ENCODE peak calls at places on chromosomes 5 and 9, in eight cellular contexts. U, Q, V, T, W, E, D and I are unnamed samples.

GRCh38 chr5:10757043-10757442 is 4.0 kb downstream of the DAP start:
- DNase-seq in U (no peak), Q (no peak), V (no peak), T (no peak), W (no peak), E (no peak), D (no peak), I (no peak)

GRCh38 chr9:121885345-121885901 is 207.7 kb downstream of the TTLL11 start:
- DNase-seq in U (no peak), Q (no peak), V (no peak), T (no peak), W (no peak), E (no peak), D (no peak), I (no peak)

GRCh38 chr5:32312194-32312681 is 501 bp downstream of the MTMR12 start:
- DNase-seq in U (peak), Q (peak), V (peak), T (peak), W (peak), E (no peak), D (no peak), I (no peak)

GRCh38 chr5:139458580-139459407 is 3.7 kb downstream of the ECSCR start:
- DNase-seq in U (no peak), Q (no peak), V (peak), T (no peak), W (no peak), E (no peak), D (no peak), I (no peak)

GRCh38 chr9:133889498-133890301 is 102.4 kb downstream of the VAV2 start:
- DNase-seq in U (no peak), Q (no peak), V (no peak), T (peak), W (no peak), E (no peak), D (peak), I (no peak)

GRCh38 chr9:128841704-128842492 is 12.3 kb upstream of the SPOUT1 start:
- DNase-seq in U (no peak), Q (no peak), V (no peak), T (no peak), W (no peak), E (no peak), D (no peak), I (no peak)

GRCh38 chr9:120257483-120257882 is 322.5 kb downstream of the CDK5RAP2 start:
- DNase-seq in U (no peak), Q (no peak), V (no peak), T (no peak), W (no peak), E (peak), D (peak), I (no peak)

GRCh38 chr5:139698461-139699146 is 50.5 kb downstream of the CXXC5 start:
- DNase-seq in U (no peak), Q (no peak), V (peak), T (peak), W (peak), E (no peak), D (peak), I (peak)

GRCh38 chr5:173053041-173053440 is 3.1 kb upstream of the CREBRF start:
- DNase-seq in U (no peak), Q (no peak), V (no peak), T (no peak), W (no peak), E (no peak), D (no peak), I (no peak)

GRCh38 chr5:132526290-132526973 is 16.9 kb downstream of the IL5 start:
- DNase-seq in U (no peak), Q (peak), V (no peak), T (no peak), W (no peak), E (no peak), D (no peak), I (no peak)

GRCh38 chr9:91995000-91995399 is 45.0 kb upstream of the ROR2 start:
- DNase-seq in U (no peak), Q (no peak), V (no peak), T (no peak), W (no peak), E (no peak), D (no peak), I (no peak)

GRCh38 chr5:102561894-102562760 is 63.3 kb upstream of the SLCO6A1 start:
- DNase-seq in U (no peak), Q (peak), V (peak), T (no peak), W (no peak), E (no peak), D (no peak), I (no peak)

GRCh38 chr9:76512826-76513225 is 53.8 kb downstream of the GCNT1 start:
- DNase-seq in U (no peak), Q (no peak), V (no peak), T (no peak), W (no peak), E (no peak), D (no peak), I (no peak)

GRCh38 chr5:136149891-136150290 is 17.2 kb downstream of the SMAD5 start:
- DNase-seq in U (no peak), Q (no peak), V (no peak), T (no peak), W (no peak), E (no peak), D (no peak), I (no peak)

GRCh38 chr5:35598707-35599370 is 18.8 kb upstream of the SPEF2 start:
- DNase-seq in U (no peak), Q (peak), V (no peak), T (no peak), W (peak), E (no peak), D (no peak), I (no peak)

GRCh38 chr9:86751207-86751606 is 196.1 kb downstream of the GAS1 start:
- DNase-seq in U (no peak), Q (no peak), V (no peak), T (no peak), W (no peak), E (no peak), D (no peak), I (no peak)

GRCh38 chr9:13552606-13553215 is 273.2 kb upstream of the MPDZ start:
- DNase-seq in U (no peak), Q (no peak), V (no peak), T (no peak), W (no peak), E (no peak), D (no peak), I (no peak)

GRCh38 chr9:98897745-98898144 is 46.0 kb upstream of the COL15A1 start:
- DNase-seq in U (no peak), Q (no peak), V (no peak), T (no peak), W (no peak), E (no peak), D (no peak), I (peak)

GRCh38 chr5:68464424-68464823 is 248.9 kb downstream of the PIK3R1 start:
- DNase-seq in U (no peak), Q (no peak), V (no peak), T (no peak), W (no peak), E (peak), D (no peak), I (no peak)

GRCh38 chr5:172607213-172607793 is 33.8 kb upstream of the NEURL1B start:
- DNase-seq in U (no peak), Q (no peak), V (no peak), T (no peak), W (no peak), E (no peak), D (no peak), I (no peak)

GRCh38 chr9:34642679-34643078 is 3.8 kb upstream of the GALT start:
- DNase-seq in U (no peak), Q (peak), V (no peak), T (no peak), W (no peak), E (no peak), D (no peak), I (no peak)

GRCh38 chr9:132651259-132651658 is 18.5 kb downstream of the DDX31 start:
- DNase-seq in U (no peak), Q (peak), V (no peak), T (no peak), W (no peak), E (no peak), D (no peak), I (no peak)

GRCh38 chr5:10310073-10310779 is 2.5 kb upstream of the CMBL start:
- DNase-seq in U (no peak), Q (peak), V (no peak), T (no peak), W (peak), E (no peak), D (no peak), I (no peak)

GRCh38 chr5:91307023-91307422 is 76.1 kb downstream of the ARRDC3 start:
- DNase-seq in U (no peak), Q (no peak), V (no peak), T (no peak), W (peak), E (no peak), D (no peak), I (no peak)

GRCh38 chr9:113219972-113220371 is 1.1 kb downstream of the FKBP15 start:
- DNase-seq in U (no peak), Q (no peak), V (no peak), T (no peak), W (no peak), E (no peak), D (no peak), I (no peak)

GRCh38 chr5:37723147-37723961 is 116.5 kb downstream of the GDNF start:
- DNase-seq in U (no peak), Q (peak), V (no peak), T (no peak), W (no peak), E (no peak), D (no peak), I (no peak)

GRCh38 chr5:80481019-80481893 is 6.6 kb upstream of the FAM151B start:
- DNase-seq in U (no peak), Q (peak), V (no peak), T (no peak), W (no peak), E (no peak), D (no peak), I (peak)

GRCh38 chr9:124183772-124184171 is 74.0 kb upstream of the NEK6 start:
- DNase-seq in U (no peak), Q (no peak), V (no peak), T (no peak), W (peak), E (no peak), D (no peak), I (no peak)

GRCh38 chr5:57349214-57349613 is 133.4 kb downstream of the ACTBL2 start:
- DNase-seq in U (no peak), Q (peak), V (no peak), T (no peak), W (no peak), E (no peak), D (no peak), I (no peak)

GRCh38 chr9:133347515-133347984 is 381 bp downstream of the MED22 start:
- DNase-seq in U (no peak), Q (peak), V (peak), T (peak), W (no peak), E (no peak), D (no peak), I (no peak)

GRCh38 chr5:101440173-101440572 is 537.1 kb upstream of the ST8SIA4 start:
- DNase-seq in U (no peak), Q (no peak), V (no peak), T (no peak), W (no peak), E (no peak), D (no peak), I (no peak)

GRCh38 chr5:54443264-54443663 is 12.2 kb upstream of the HSPB3 start:
- DNase-seq in U (no peak), Q (peak), V (no peak), T (no peak), W (no peak), E (no peak), D (no peak), I (no peak)

GRCh38 chr9:76004526-76004925 is 114.1 kb downstream of the PCSK5 start:
- DNase-seq in U (no peak), Q (no peak), V (no peak), T (no peak), W (no peak), E (no peak), D (no peak), I (no peak)

GRCh38 chr9:19104528-19105282 is 2.0 kb upstream of the HAUS6 start:
- DNase-seq in U (no peak), Q (peak), V (no peak), T (no peak), W (no peak), E (no peak), D (no peak), I (no peak)

GRCh38 chr9:2150338-2150737 is 135.2 kb downstream of the SMARCA2 start:
- DNase-seq in U (no peak), Q (no peak), V (no peak), T (no peak), W (no peak), E (no peak), D (no peak), I (no peak)

GRCh38 chr5:4700082-4700481 is 440.0 kb upstream of the ADAMTS16 start:
- DNase-seq in U (no peak), Q (peak), V (peak), T (peak), W (no peak), E (peak), D (no peak), I (no peak)

GRCh38 chr5:71925608-71926091 is 181.6 kb upstream of the MAP1B start:
- DNase-seq in U (no peak), Q (no peak), V (no peak), T (no peak), W (no peak), E (no peak), D (no peak), I (peak)

GRCh38 chr5:180187767-180188166 is 21.2 kb downstream of the RASGEF1C start:
- DNase-seq in U (no peak), Q (no peak), V (no peak), T (no peak), W (no peak), E (no peak), D (no peak), I (no peak)

GRCh38 chr9:134835455-134835854 is 45.2 kb upstream of the FCN2 start:
- DNase-seq in U (no peak), Q (no peak), V (peak), T (no peak), W (no peak), E (no peak), D (no peak), I (no peak)